ENCODE peak calls at places on chromosomes 2 and 18, in five cellular contexts. V is mammary epithelial cell, U is fibroblast of lung, K is SK-N-SH, M is neural progenitor cell. J is an unnamed sample.

GRCh38 chr2:60945341-60945740 is 64.0 kb downstream of the REL start:
- DNase-seq in K (no peak), V (no peak), M (peak; percentile 31), U (no peak), J (no peak)

GRCh38 chr2:133516405-133517028 is 51.7 kb downstream of the NCKAP5 start:
- DNase-seq in M (no peak), U (no peak), V (no peak), K (no peak), J (no peak)

GRCh38 chr2:232960862-232961261 is 52.2 kb downstream of the NGEF start:
- DNase-seq in U (no peak), M (no peak), K (no peak), V (peak; percentile 43), J (peak; percentile 33)

GRCh38 chr2:190815223-190815622 is 65.4 kb upstream of the GLS start:
- DNase-seq in U (no peak), K (no peak), V (no peak), M (no peak), J (no peak)

GRCh38 chr18:49072524-49072934 is 121.8 kb upstream of the SMAD7 start:
- DNase-seq in U (peak; percentile 57), M (no peak), K (peak; percentile 27), V (no peak), J (no peak)

GRCh38 chr2:121294881-121295840 is 10.2 kb upstream of the TFCP2L1 start:
- DNase-seq in M (no peak), K (no peak), U (no peak), V (no peak), J (no peak)

GRCh38 chr2:67840460-67841068 is 222.2 kb downstream of the C1D start:
- DNase-seq in V (peak; percentile 56), U (peak; percentile 82), M (peak; percentile 80), K (peak; percentile 73), J (no peak)

GRCh38 chr2:207926133-207927076 is 98.9 kb downstream of the PLEKHM3 start:
- DNase-seq in K (no peak), V (peak; percentile 60), U (peak; percentile 83), M (no peak), J (no peak)

GRCh38 chr18:36354989-36355388 is 57.5 kb downstream of the FHOD3 start:
- DNase-seq in U (no peak), M (no peak), V (peak; percentile 71), K (no peak), J (no peak)

GRCh38 chr2:25029183-25029554 is 12.7 kb upstream of the EFR3B start:
- DNase-seq in K (no peak), V (no peak), U (no peak), M (no peak), J (peak; percentile 60)

GRCh38 chr2:150144546-150145305 is 342.7 kb downstream of the RND3 start:
- DNase-seq in K (no peak), M (no peak), V (no peak), U (peak; percentile 43), J (no peak)

GRCh38 chr18:9914334-9914583 is 443 bp downstream of the VAPA start:
- DNase-seq in K (peak; percentile 84), V (no peak), M (peak; percentile 79), U (no peak), J (no peak)

GRCh38 chr2:156565066-156565710 is 129.0 kb downstream of the GPD2 start:
- DNase-seq in M (peak; percentile 69), U (peak; percentile 55), K (no peak), V (no peak), J (no peak)

GRCh38 chr2:230871361-230872150 is 6.8 kb downstream of the ITM2C start:
- DNase-seq in M (no peak), V (no peak), U (no peak), K (no peak), J (no peak)

DNA sequence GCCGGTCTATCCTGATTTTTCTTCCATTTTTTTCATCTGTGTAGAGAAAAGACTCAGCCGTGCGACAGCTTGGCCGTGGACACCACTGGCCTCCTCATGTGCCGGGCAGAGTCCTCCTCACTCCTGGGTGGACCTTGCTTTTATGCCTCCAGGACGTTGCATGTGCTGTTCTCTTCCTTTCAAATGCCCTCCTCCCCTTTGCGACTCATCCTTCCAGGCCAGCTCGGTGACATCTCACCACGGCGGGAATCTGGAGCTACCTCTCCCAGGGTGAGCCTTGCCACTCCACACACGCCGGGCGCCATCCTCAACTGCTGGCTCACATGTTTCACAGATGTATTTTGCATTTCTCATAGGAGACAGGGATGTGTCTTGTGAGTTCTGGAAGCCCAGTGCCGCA is 198.5 kb upstream of the HDAC4 start:
- DNase-seq in V (no peak), U (no peak), K (no peak), M (no peak), J (no peak)
- H3K4me1 ChIP-seq in V (no peaks in the 10 kb centered on the region), U (no peaks in the 10 kb centered on the region), K (no peaks in the 10 kb centered on the region), M (peaks cover 21% of the 10 kb centered on the region), J (no peaks in the 10 kb centered on the region)

DNA sequence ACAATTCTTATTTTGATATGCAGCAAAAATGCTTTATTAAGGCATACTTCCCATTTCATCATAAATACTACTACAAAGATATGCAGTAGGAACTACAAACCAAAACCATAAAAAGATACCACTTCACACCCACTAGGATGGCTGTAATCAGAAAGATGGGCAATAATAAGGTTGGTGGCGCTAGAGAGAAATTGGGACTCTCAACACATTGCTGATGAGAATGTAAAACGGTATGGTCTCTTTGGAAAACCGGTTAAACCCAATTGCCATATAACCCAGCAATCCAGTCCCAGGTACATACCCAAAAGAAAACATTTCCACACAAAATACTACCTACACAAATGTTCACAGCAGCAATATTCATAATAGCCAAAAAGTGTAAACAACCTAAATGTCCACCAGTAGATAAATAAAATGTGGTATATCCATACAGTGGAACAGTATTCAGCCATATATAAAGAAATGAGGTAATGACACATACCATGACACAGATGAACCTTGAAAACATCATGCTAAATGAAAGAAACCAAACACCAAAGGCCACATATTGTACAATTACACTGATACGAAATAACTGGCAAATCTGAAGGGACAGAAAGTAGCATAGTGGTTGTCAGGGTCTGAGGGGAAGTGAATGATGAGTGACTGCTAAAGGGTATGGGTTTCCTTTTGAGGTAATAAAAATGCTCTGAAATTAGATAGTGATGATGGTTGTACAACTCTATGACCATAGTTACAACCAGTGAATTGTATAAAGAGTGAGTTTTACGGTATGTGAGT is 12.7 kb downstream of the SP3 start:
- DNase-seq in U (no peak), M (no peak), V (no peak), K (no peak), J (no peak)
- H4K20me1 ChIP-seq in U (peaks cover 2% of the 10 kb centered on the region), M (peaks cover 81% of the 10 kb centered on the region), V (peaks cover 2% of the 10 kb centered on the region), K (peaks cover 97% of the 10 kb centered on the region), J (peaks cover 47% of the 10 kb centered on the region)

GRCh38 chr2:62789918-62790317 is 84.4 kb downstream of the EHBP1 start:
- DNase-seq in K (no peak), U (no peak), M (no peak), V (no peak), J (no peak)
- H3K4me1 ChIP-seq in K (peaks cover 9% of the 10 kb centered on the region), U (peaks cover 12% of the 10 kb centered on the region), M (no peaks in the 10 kb centered on the region), V (peaks cover 8% of the 10 kb centered on the region), J (peaks cover 11% of the 10 kb centered on the region)

GRCh38 chr2:27428978-27429541 is 629 bp downstream of the NRBP1 start:
- DNase-seq in M (peak; percentile 95), U (peak; percentile 82), V (peak; percentile 84), K (peak; percentile 98), J (peak; percentile 89)
- H4K20me1 ChIP-seq in M (peaks cover 49% of the 10 kb centered on the region), U (no peaks in the 10 kb centered on the region), V (no peaks in the 10 kb centered on the region), K (peaks cover 46% of the 10 kb centered on the region), J (peaks cover 42% of the 10 kb centered on the region)

GRCh38 chr18:55422456-55423185 is 165.4 kb downstream of the TCF4 start:
- DNase-seq in V (no peak), K (peak; percentile 50), U (peak; percentile 74), M (no peak), J (no peak)
- H3K4me1 ChIP-seq in V (peaks cover 10% of the 10 kb centered on the region), K (peaks cover 29% of the 10 kb centered on the region), U (peaks cover 4% of the 10 kb centered on the region), M (peaks cover 81% of the 10 kb centered on the region), J (no peaks in the 10 kb centered on the region)

GRCh38 chr18:74509856-74510769 is 13.9 kb downstream of the CNDP2 start:
- DNase-seq in V (no peak), K (no peak), U (no peak), M (no peak), J (no peak)
- H4K20me1 ChIP-seq in V (no peaks in the 10 kb centered on the region), K (no peaks in the 10 kb centered on the region), U (no peaks in the 10 kb centered on the region), M (no peaks in the 10 kb centered on the region), J (no peaks in the 10 kb centered on the region)

J was measured in PC-9.